ENCODE peak calls at places on chromosome 22, in six cellular contexts. D, N, O, F, C and J are unnamed samples. For H3K9me3, the result is how much of the 10 kb centered on the place peaks cover.

GRCh38 chr22:30160926-30161546 is 80.8 kb downstream of the HORMAD2 start:
- DNase-seq in N (no peak), D (no peak), C (no peak), F (no peak), O (no peak), J (no peak)

GRCh38 chr22:27382947-27383346 is 418.6 kb downstream of the MN1 start:
- DNase-seq in D (no peak), O (no peak), C (no peak), N (no peak), F (no peak), J (no peak)

GRCh38 chr22:17368144-17368726 is 1.0 kb upstream of the CECR2 start:
- DNase-seq in O (no peak), F (no peak), D (no peak), C (no peak), N (no peak), J (no peak)

GRCh38 chr22:38148252-38148651 is 33.4 kb downstream of the PLA2G6 start:
- DNase-seq in O (no peak), D (no peak), C (peak), F (no peak), N (no peak), J (no peak)

GRCh38 chr22:35742342-35743100 is 24.8 kb downstream of the APOL5 start:
- DNase-seq in O (no peak), D (no peak), C (no peak), F (no peak), N (no peak), J (no peak)

GRCh38 chr22:35629406-35630234 is 12.5 kb upstream of the MB start:
- DNase-seq in C (peak), D (no peak), F (peak), O (peak), N (peak), J (no peak)

GRCh38 chr22:43776081-43776670 is 35.9 kb downstream of the EFCAB6 start:
- DNase-seq in O (no peak), D (no peak), C (no peak), N (no peak), F (no peak), J (no peak)

GRCh38 chr22:19463491-19464469 is 15.2 kb downstream of the UFD1 start:
- DNase-seq in N (no peak), C (no peak), O (no peak), D (no peak), F (peak), J (no peak)

GRCh38 chr22:34760276-34761008 is 305.5 kb upstream of the ISX start:
- DNase-seq in F (no peak), C (no peak), D (no peak), N (no peak), O (no peak), J (no peak)

GRCh38 chr22:18076060-18076497 is 1.7 kb upstream of the PEX26 start:
- DNase-seq in D (peak), N (peak), O (peak), C (peak), F (peak), J (peak)

GRCh38 chr22:37213218-37213855 is 1.1 kb upstream of the SSTR3 start:
- DNase-seq in N (no peak), F (no peak), C (peak), O (no peak), D (no peak), J (peak)

GRCh38 chr22:19522190-19522880 is 1.9 kb downstream of the CLDN5 start:
- DNase-seq in O (no peak), N (no peak), F (no peak), D (no peak), C (no peak), J (no peak)

GRCh38 chr22:31489632-31490495 is at the start of gene EIF4ENIF1:
- DNase-seq in N (peak), O (peak), D (peak), F (peak), C (peak), J (peak)

GRCh38 chr22:36762687-36763260 is 13.1 kb downstream of the IFT27 start:
- DNase-seq in F (no peak), D (no peak), C (peak), N (no peak), O (no peak), J (no peak)

GRCh38 chr22:20937031-20937793 is 20.0 kb downstream of the CRKL start:
- DNase-seq in N (no peak), D (no peak), F (no peak), O (no peak), C (no peak), J (no peak)

GRCh38 chr22:24072361-24072760 is 61.3 kb downstream of the CABIN1 start:
- DNase-seq in O (no peak), C (no peak), N (no peak), F (no peak), D (no peak), J (no peak)

GRCh38 chr22:26558246-26558895 is 31.6 kb downstream of the TPST2 start:
- DNase-seq in F (no peak), N (no peak), C (no peak), O (no peak), D (no peak), J (no peak)

GRCh38 chr22:37999640-38000272 is 15.4 kb upstream of the SOX10 start:
- DNase-seq in F (peak), O (no peak), D (no peak), N (no peak), C (no peak), J (no peak)

GRCh38 chr22:22770881-22771280 is 116.7 kb upstream of the IGLL5 start:
- DNase-seq in O (no peak), N (no peak), F (no peak), C (peak), D (no peak), J (no peak)

GRCh38 chr22:22768885-22769284 is 118.7 kb upstream of the IGLL5 start:
- DNase-seq in C (peak), N (no peak), O (no peak), F (no peak), D (no peak), J (no peak)

GRCh38 chr22:22767876-22768602 is 119.6 kb upstream of the IGLL5 start:
- DNase-seq in O (no peak), N (no peak), F (no peak), D (no peak), C (peak), J (no peak)

GRCh38 chr22:22770280-22770871 is 117.2 kb upstream of the IGLL5 start:
- DNase-seq in D (peak), F (no peak), N (no peak), C (peak), O (no peak), J (no peak)

DNA sequence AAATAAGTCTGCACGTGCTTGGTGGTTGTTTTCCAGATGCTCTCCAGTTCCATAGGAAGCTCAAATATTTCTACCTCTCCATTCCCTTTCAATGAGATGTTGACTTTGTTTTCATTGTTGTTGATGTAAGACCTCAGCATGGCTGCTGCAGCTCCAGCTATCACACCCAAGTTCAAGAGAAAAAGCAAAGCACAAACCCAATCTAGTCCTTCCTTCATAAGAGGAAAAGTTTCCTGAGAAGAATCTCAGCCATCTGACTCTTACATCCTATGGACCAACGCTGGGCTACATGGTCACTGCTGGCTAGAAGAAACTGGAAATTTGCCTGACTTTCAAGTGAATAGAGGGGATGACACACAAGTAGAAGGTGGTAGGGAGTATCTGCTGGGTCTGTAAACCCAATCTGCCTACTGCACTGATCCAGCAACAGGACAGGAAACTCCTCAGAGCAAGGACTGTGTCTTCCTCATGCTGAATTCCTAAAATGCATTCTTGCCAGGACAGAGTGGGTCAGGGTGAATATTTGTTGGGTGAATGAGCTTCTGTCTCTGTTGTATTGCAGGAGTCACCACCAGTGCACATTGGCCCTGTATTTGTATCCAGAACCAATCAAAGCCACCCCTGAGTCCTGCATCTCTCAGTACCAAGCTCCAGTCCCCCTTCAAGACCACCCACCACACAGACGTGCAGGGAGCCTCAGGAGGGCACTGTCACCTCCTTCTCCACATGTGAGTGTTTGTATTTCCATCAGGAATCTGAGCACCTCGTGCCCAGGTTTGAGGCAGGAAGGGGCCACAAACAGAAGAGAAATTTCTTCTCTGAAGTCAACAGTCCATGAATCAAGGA is 118.0 kb upstream of the IGLL5 start:
- DNase-seq in C (peak), N (no peak), O (no peak), D (no peak), F (no peak), J (no peak)
- H3K9me3 ChIP-seq in C (under half), N (under half), O (under half), D (under half), F (under half), J (under half)

GRCh38 chr22:47391169-47392053 is 629.0 kb downstream of the TBC1D22A start:
- DNase-seq in F (no peak), D (no peak), O (no peak), N (no peak), C (no peak), J (no peak)
- H3K9me3 ChIP-seq in F (under half), D (under half), O (under half), N (under half), C (under half), J (under half)

GRCh38 chr22:49642741-49643140 is 184.9 kb downstream of the BRD1 start:
- DNase-seq in O (no peak), N (no peak), D (no peak), F (no peak), C (no peak), J (no peak)

GRCh38 chr22:49642331-49642730 is 185.3 kb downstream of the BRD1 start:
- DNase-seq in C (no peak), F (no peak), O (no peak), D (no peak), N (no peak), J (no peak)

GRCh38 chr22:49643998-49644397 is 183.7 kb downstream of the BRD1 start:
- DNase-seq in O (no peak), C (no peak), N (no peak), F (no peak), D (no peak), J (no peak)

GRCh38 chr22:49641770-49642313 is 185.8 kb downstream of the BRD1 start:
- DNase-seq in C (no peak), D (no peak), O (no peak), N (no peak), F (no peak), J (no peak)

DNA sequence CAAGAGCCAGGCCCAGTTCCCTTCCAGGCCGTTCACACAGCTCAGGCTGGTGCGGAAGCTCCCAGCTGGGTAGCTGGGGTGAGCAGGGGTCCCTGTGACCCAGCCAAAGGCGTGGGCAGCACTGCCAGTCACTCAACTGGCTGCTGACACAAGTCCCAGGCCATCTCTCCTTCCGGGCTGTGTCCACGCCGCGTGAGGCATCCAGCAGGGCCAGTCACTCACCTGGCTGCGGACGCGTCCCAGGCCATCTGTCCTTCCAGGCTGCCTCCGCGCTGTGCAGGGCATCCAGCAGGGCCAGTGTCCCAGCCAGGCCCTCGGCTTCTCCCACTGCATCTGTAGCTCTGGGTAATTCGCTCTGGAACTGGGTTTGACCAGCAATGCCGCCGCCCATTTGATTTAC is 184.2 kb downstream of the BRD1 start:
- DNase-seq in N (no peak), C (no peak), O (no peak), D (no peak), F (no peak), J (no peak)
- H3K9me3 ChIP-seq in N (under half), C (under half), O (under half), D (under half), F (under half), J (under half)

GRCh38 chr22:47303161-47303890 is 540.9 kb downstream of the TBC1D22A start:
- DNase-seq in D (no peak), O (no peak), F (no peak), C (no peak), N (no peak), J (no peak)

GRCh38 chr22:47299879-47300697 is 537.6 kb downstream of the TBC1D22A start:
- DNase-seq in F (no peak), O (no peak), D (no peak), N (no peak), C (no peak), J (no peak)

GRCh38 chr22:47304191-47304831 is 541.9 kb downstream of the TBC1D22A start:
- DNase-seq in D (no peak), C (no peak), N (no peak), O (no peak), F (no peak), J (no peak)

GRCh38 chr22:47300698-47301405 is 538.4 kb downstream of the TBC1D22A start:
- DNase-seq in D (no peak), O (no peak), N (no peak), C (no peak), F (no peak), J (no peak)

DNA sequence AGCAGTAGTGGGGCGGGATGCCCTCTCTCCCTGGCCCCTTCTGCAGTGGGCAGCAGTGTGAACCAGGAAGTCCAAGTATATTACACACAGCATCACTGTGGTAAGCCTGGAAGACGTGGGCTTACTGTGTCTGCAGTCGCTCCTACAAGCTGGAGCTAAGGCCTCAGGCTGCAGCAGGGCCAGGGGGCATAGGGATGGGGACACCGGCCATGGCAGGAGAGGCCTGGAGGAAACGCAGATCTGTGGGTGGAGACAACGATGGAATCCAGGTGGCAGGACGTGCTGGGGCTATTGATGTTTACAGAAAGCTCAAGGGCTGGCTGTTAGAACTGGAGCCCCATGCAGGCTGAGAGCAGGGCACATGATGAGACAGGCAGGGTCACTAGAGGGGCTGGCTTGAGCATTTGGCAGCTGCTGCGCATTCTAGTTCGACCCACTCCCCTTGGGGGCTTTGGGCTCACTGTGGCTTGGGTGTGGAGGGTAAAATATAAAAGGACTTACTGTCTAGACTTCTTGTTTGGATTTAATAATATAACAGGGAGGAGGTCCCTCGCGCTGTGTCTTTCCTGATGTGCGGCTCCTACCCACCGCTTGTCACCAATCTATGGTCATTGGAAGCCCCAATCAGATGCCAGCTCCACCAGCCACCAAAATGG is 539.5 kb downstream of the TBC1D22A start:
- DNase-seq in D (no peak), O (no peak), N (no peak), C (no peak), F (no peak), J (no peak)
- H3K9me3 ChIP-seq in D (under half), O (under half), N (under half), C (under half), F (under half), J (under half)

DNA sequence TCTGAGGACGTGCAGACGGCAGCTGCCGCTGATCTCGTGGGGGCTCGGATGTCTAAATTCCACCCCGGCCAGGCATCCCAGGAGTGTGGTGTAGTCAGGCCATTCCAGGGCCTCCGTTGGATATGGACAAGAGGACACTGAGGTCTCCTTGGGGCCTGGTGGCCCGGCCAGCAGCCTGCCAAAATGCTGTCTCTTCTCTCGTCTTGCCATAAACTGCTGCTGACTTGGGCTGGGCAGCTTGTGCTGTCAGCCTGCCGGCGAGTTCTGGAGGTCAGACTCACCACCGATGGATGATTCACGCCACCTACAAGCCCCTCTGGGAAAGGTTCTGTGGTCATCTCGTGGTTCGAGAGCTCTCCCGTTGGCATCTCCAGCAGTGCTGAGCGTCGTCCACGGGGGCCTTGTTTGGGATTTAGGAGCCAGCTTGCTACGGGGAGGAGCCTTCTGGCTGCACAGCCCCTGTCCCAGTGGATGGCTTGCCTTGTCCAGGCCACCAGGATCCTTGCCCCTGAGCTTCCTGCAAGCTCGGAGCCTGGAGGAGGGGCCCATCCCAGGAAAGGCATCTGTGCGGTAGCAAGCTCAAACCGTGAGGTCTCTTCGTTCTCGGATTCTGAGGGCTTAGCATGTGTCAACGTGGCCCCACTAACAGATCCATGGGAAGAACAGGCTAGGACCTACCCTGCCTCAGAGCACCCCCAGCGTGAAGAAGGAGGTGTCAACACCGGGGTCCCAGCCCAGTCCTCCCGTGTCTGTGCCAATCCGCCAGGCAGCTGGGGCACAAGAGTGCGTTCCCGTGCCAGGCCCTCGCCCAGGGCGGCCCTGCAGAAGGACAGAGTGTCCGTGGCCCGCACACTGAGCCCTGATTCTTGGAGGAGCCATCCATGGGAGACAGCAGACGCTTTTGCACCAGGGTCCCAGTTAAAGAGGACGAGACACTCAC is 1114.1 kb downstream of the BRD1 start:
- DNase-seq in C (peak), F (no peak), N (no peak), O (no peak), D (no peak), J (no peak)
- H3K9me3 ChIP-seq in C (under half), F (under half), N (under half), O (under half), D (under half), J (under half)

GRCh38 chr22:49613871-49614270 is 213.8 kb downstream of the BRD1 start:
- DNase-seq in F (no peak), D (no peak), N (no peak), C (peak), O (no peak), J (no peak)
- H3K9me3 ChIP-seq in F (under half), D (under half), N (under half), C (under half), O (under half), J (under half)

GRCh38 chr22:47517062-47517461 is 754.6 kb downstream of the TBC1D22A start:
- DNase-seq in N (no peak), C (no peak), D (no peak), O (no peak), F (no peak), J (no peak)
- H3K9me3 ChIP-seq in N (under half), C (under half), D (under half), O (under half), F (under half), J (under half)

GRCh38 chr22:29157759-29158535 is 47.7 kb upstream of the EMID1 start:
- DNase-seq in F (no peak), C (peak), O (no peak), N (no peak), D (no peak), J (no peak)

GRCh38 chr22:29155966-29156365 is 49.7 kb upstream of the EMID1 start:
- DNase-seq in N (no peak), F (no peak), O (no peak), D (no peak), C (peak), J (no peak)

GRCh38 chr22:29156507-29156906 is 49.2 kb upstream of the EMID1 start:
- DNase-seq in C (peak), F (no peak), N (peak), D (no peak), O (no peak), J (no peak)

GRCh38 chr22:29154364-29155048 is 51.2 kb upstream of the EMID1 start:
- DNase-seq in C (peak), N (peak), F (peak), D (peak), O (peak), J (peak)

DNA sequence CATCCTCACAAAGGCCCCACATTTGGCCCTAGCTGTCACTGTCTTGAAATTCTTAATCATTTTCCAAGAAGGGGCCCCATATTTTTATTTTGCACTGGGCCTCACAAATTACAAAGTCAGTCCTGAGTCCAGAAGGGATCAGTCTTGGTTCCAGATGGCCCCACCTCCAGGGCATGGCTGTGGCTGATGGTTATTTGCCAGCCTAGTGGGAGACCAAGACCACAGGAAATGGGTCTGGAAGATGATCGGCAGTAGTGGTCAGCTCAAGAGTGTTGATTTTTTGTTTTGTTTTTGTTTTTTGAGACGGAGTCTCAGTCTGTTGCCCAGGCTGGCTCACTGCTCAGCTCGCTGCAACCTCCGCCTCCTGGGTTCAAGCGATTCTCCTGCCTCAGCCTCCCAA is 47.1 kb upstream of the EMID1 start:
- DNase-seq in F (no peak), N (no peak), O (no peak), D (no peak), C (peak), J (no peak)
- H3K9me3 ChIP-seq in F (under half), N (under half), O (under half), D (under half), C (under half), J (under half)

DNA sequence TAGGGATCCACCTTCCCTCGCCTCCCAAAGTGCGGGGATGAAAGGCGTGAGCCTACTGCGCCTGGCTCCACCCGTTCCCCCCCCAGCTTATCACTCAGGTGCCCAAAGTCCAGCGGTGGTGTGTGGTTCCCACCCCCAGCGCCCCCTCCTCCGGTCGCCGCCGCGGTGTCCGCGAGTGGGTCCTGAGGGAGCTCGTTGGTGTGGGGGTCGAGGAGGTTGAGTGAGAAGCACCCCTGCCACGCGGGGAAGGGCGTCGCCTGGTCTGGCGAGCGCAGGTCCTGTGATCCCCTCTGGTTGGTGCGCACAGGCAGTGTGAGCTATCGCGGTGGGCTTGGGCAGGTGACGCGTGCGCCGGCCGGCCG is 3900.6 kb upstream of the OR11H1 start:
- DNase-seq in F (no peak), O (no peak), D (no peak), N (no peak), C (no peak), J (no peak)
- H3K9me3 ChIP-seq in F (under half), O (under half), D (under half), N (under half), C (half or more), J (under half)